ENCODE peak calls at places on chromosomes 12 and 14, in five cellular contexts. U is activated CD8-positive, alpha-beta T cell treated with anti-CD3 and anti-CD28 coated beads for 36 hours; I is HepG2; H is immature natural killer cell; S is GM12892. L is an unnamed sample.

GRCh38 chr14:68181395-68182326 is 362.1 kb downstream of the RAD51B start:
- DNase-seq in U (no peak), I (peak), H (no peak), S (no peak), L (no peak)

GRCh38 chr12:46788247-46788887 is 37.4 kb downstream of the SLC38A4 start:
- DNase-seq in U (no peak), I (no peak), H (no peak), S (no peak), L (no peak)

GRCh38 chr12:71456316-71456715 is 16.7 kb downstream of the LGR5 start:
- DNase-seq in U (no peak), I (no peak), H (no peak), S (no peak), L (no peak)

GRCh38 chr12:2291182-2291832 is 238.5 kb downstream of the CACNA1C start:
- DNase-seq in U (peak), I (peak), H (peak), S (peak), L (peak)

GRCh38 chr12:130281157-130281799 is 56.4 kb upstream of the PIWIL1 start:
- DNase-seq in U (peak), I (no peak), H (no peak), S (no peak), L (no peak)

GRCh38 chr14:95915326-95915725 is 38.7 kb downstream of the TUNAR start:
- DNase-seq in U (no peak), I (no peak), H (no peak), S (no peak), L (no peak)

GRCh38 chr14:29627141-29627540 is 300.5 kb downstream of the PRKD1 start:
- DNase-seq in U (no peak), I (no peak), H (no peak), S (no peak), L (no peak)

GRCh38 chr14:53273671-53274072 is 120.5 kb upstream of the DDHD1 start:
- DNase-seq in U (no peak), I (peak), H (no peak), S (no peak), L (no peak)

GRCh38 chr14:75941030-75941429 is 40.8 kb downstream of the TGFB3 start:
- DNase-seq in U (no peak), I (no peak), H (no peak), S (no peak), L (no peak)

GRCh38 chr12:63917864-63918742 is 73.6 kb downstream of the SRGAP1 start:
- DNase-seq in U (no peak), I (peak), H (no peak), S (no peak), L (no peak)

GRCh38 chr12:99110866-99111265 is 465.8 kb downstream of the APAF1 start:
- DNase-seq in U (no peak), I (no peak), H (no peak), S (no peak), L (no peak)

GRCh38 chr14:76694106-76694505 is 67.2 kb upstream of the VASH1 start:
- DNase-seq in U (no peak), I (no peak), H (no peak), S (no peak), L (no peak)

GRCh38 chr12:19972325-19973288 is 395.7 kb upstream of the PDE3A start:
- DNase-seq in U (peak), I (no peak), H (no peak), S (no peak), L (no peak)

GRCh38 chr12:132954471-132955048 is 1.5 kb downstream of the ZNF605 start:
- DNase-seq in U (peak), I (no peak), H (no peak), S (no peak), L (no peak)

GRCh38 chr14:74988993-74989392 is 13.7 kb upstream of the EIF2B2 start:
- DNase-seq in U (no peak), I (no peak), H (no peak), S (no peak), L (no peak)

GRCh38 chr14:64855732-64856527 is 23.8 kb downstream of the SPTB start:
- DNase-seq in U (no peak), I (no peak), H (no peak), S (no peak), L (no peak)

GRCh38 chr14:69955855-69956567 is 76.8 kb downstream of the SMOC1 start:
- DNase-seq in U (no peak), I (no peak), H (no peak), S (no peak), L (no peak)

GRCh38 chr14:100651999-100652508 is 64.8 kb upstream of the BEGAIN start:
- DNase-seq in U (no peak), I (no peak), H (no peak), S (no peak), L (no peak)

GRCh38 chr12:21656931-21657335 is 709 bp downstream of the LDHB start:
- DNase-seq in U (peak), I (no peak), H (peak), S (no peak), L (no peak)

GRCh38 chr12:101746661-101747060 is 7.4 kb upstream of the SYCP3 start:
- DNase-seq in U (no peak), I (no peak), H (no peak), S (no peak), L (no peak)

GRCh38 chr14:77040059-77040308 is 11.5 kb upstream of the IRF2BPL start:
- DNase-seq in U (no peak), I (no peak), H (no peak), S (no peak), L (no peak)

GRCh38 chr14:61934385-61934784 is 172.2 kb downstream of the SNAPC1 start:
- DNase-seq in U (no peak), I (no peak), H (no peak), S (no peak), L (no peak)